ENCODE peak calls at places on chromosomes 7 and 10, in nine cellular contexts. One of them, this sample, is unnamed.

GRCh38 chr7:65216469-65216868 is 157.2 kb upstream of the ZNF92 start:
- DNase-seq in cardiac muscle cell: peak; percentile 41
- DNase-seq in testis: peak; percentile 63
- DNase-seq in tibial artery: no peak
- DNase-seq in GM12865: peak; percentile 76
- DNase-seq in mesothelial cell of epicardium: peak; percentile 76
- DNase-seq in lower lobe of right lung: peak; percentile 64
- DNase-seq in left lung: peak; percentile 54
- DNase-seq in glutamatergic neuron: peak; percentile 60
- DNase-seq in this sample: peak; percentile 38

GRCh38 chr7:136528329-136528728 is 340.1 kb upstream of the CHRM2 start:
- DNase-seq in cardiac muscle cell: peak; percentile 38
- DNase-seq in testis: no peak
- DNase-seq in tibial artery: no peak
- DNase-seq in GM12865: no peak
- DNase-seq in mesothelial cell of epicardium: no peak
- DNase-seq in lower lobe of right lung: no peak
- DNase-seq in left lung: no peak
- DNase-seq in glutamatergic neuron: no peak
- DNase-seq in this sample: no peak

GRCh38 chr7:128123291-128124037 is 92.2 kb upstream of the LRRC4 start:
- DNase-seq in cardiac muscle cell: no peak
- DNase-seq in testis: no peak
- DNase-seq in tibial artery: peak; percentile 27
- DNase-seq in GM12865: no peak
- DNase-seq in mesothelial cell of epicardium: no peak
- DNase-seq in lower lobe of right lung: no peak
- DNase-seq in left lung: no peak
- DNase-seq in glutamatergic neuron: no peak
- DNase-seq in this sample: no peak

GRCh38 chr10:76435154-76435553 is 1003.7 kb downstream of the LRMDA start:
- DNase-seq in cardiac muscle cell: no peak
- DNase-seq in testis: no peak
- DNase-seq in tibial artery: no peak
- DNase-seq in GM12865: no peak
- DNase-seq in mesothelial cell of epicardium: no peak
- DNase-seq in lower lobe of right lung: no peak
- DNase-seq in left lung: no peak
- DNase-seq in glutamatergic neuron: no peak
- DNase-seq in this sample: no peak

GRCh38 chr10:117483056-117483590 is 59.4 kb upstream of the EMX2 start:
- DNase-seq in cardiac muscle cell: no peak
- DNase-seq in testis: no peak
- DNase-seq in tibial artery: no peak
- DNase-seq in GM12865: no peak
- DNase-seq in mesothelial cell of epicardium: no peak
- DNase-seq in lower lobe of right lung: no peak
- DNase-seq in left lung: no peak
- DNase-seq in glutamatergic neuron: no peak
- DNase-seq in this sample: no peak

GRCh38 chr10:29239569-29240472 is 49.0 kb upstream of the LYZL1 start:
- DNase-seq in cardiac muscle cell: peak; percentile 50
- DNase-seq in testis: peak; percentile 41
- DNase-seq in tibial artery: no peak
- DNase-seq in GM12865: peak; percentile 48
- DNase-seq in mesothelial cell of epicardium: no peak
- DNase-seq in lower lobe of right lung: no peak
- DNase-seq in left lung: no peak
- DNase-seq in glutamatergic neuron: peak; percentile 48
- DNase-seq in this sample: no peak

GRCh38 chr7:119984247-119984646 is 288.7 kb upstream of the KCND2 start:
- DNase-seq in cardiac muscle cell: no peak
- DNase-seq in testis: no peak
- DNase-seq in tibial artery: no peak
- DNase-seq in GM12865: no peak
- DNase-seq in mesothelial cell of epicardium: no peak
- DNase-seq in lower lobe of right lung: no peak
- DNase-seq in left lung: no peak
- DNase-seq in glutamatergic neuron: no peak
- DNase-seq in this sample: no peak

GRCh38 chr10:93288679-93289634 is 193.2 kb downstream of the MYOF start:
- DNase-seq in cardiac muscle cell: peak; percentile 89
- DNase-seq in testis: peak; percentile 84
- DNase-seq in tibial artery: peak; percentile 74
- DNase-seq in GM12865: peak; percentile 61
- DNase-seq in mesothelial cell of epicardium: peak; percentile 85
- DNase-seq in lower lobe of right lung: peak; percentile 71
- DNase-seq in left lung: peak; percentile 72
- DNase-seq in glutamatergic neuron: peak; percentile 74
- DNase-seq in this sample: peak; percentile 24

GRCh38 chr7:157041004-157041403 is 30.5 kb upstream of the MNX1 start:
- DNase-seq in cardiac muscle cell: no peak
- DNase-seq in testis: no peak
- DNase-seq in tibial artery: no peak
- DNase-seq in GM12865: no peak
- DNase-seq in mesothelial cell of epicardium: no peak
- DNase-seq in lower lobe of right lung: no peak
- DNase-seq in left lung: no peak
- DNase-seq in glutamatergic neuron: peak; percentile 68
- DNase-seq in this sample: no peak

GRCh38 chr7:126378642-126379041 is 874.1 kb downstream of the GRM8 start:
- DNase-seq in cardiac muscle cell: no peak
- DNase-seq in testis: no peak
- DNase-seq in tibial artery: no peak
- DNase-seq in GM12865: peak; percentile 42
- DNase-seq in mesothelial cell of epicardium: no peak
- DNase-seq in lower lobe of right lung: no peak
- DNase-seq in left lung: no peak
- DNase-seq in glutamatergic neuron: no peak
- DNase-seq in this sample: no peak

GRCh38 chr7:12729112-12729511 is 41.7 kb downstream of the ARL4A start:
- DNase-seq in cardiac muscle cell: peak; percentile 80
- DNase-seq in testis: peak; percentile 80
- DNase-seq in tibial artery: peak; percentile 78
- DNase-seq in GM12865: no peak
- DNase-seq in mesothelial cell of epicardium: peak; percentile 49
- DNase-seq in lower lobe of right lung: peak; percentile 67
- DNase-seq in left lung: peak; percentile 60
- DNase-seq in glutamatergic neuron: peak; percentile 66
- DNase-seq in this sample: no peak

GRCh38 chr7:139494835-139495568 is 11.5 kb upstream of the KLRG2 start:
- DNase-seq in cardiac muscle cell: no peak
- DNase-seq in testis: no peak
- DNase-seq in tibial artery: no peak
- DNase-seq in GM12865: peak; percentile 83
- DNase-seq in mesothelial cell of epicardium: no peak
- DNase-seq in lower lobe of right lung: no peak
- DNase-seq in left lung: no peak
- DNase-seq in glutamatergic neuron: no peak
- DNase-seq in this sample: no peak

GRCh38 chr7:138981332-138982203 is at the start of gene KIAA1549:
- DNase-seq in cardiac muscle cell: peak; percentile 76
- DNase-seq in testis: peak; percentile 53
- DNase-seq in tibial artery: no peak
- DNase-seq in GM12865: peak; percentile 83
- DNase-seq in mesothelial cell of epicardium: peak; percentile 78
- DNase-seq in lower lobe of right lung: peak; percentile 78
- DNase-seq in left lung: peak; percentile 61
- DNase-seq in glutamatergic neuron: peak; percentile 82
- DNase-seq in this sample: peak; percentile 44

GRCh38 chr7:24793982-24794648 is 36.9 kb upstream of the GSDME start:
- DNase-seq in cardiac muscle cell: no peak
- DNase-seq in testis: no peak
- DNase-seq in tibial artery: no peak
- DNase-seq in GM12865: no peak
- DNase-seq in mesothelial cell of epicardium: no peak
- DNase-seq in lower lobe of right lung: no peak
- DNase-seq in left lung: no peak
- DNase-seq in glutamatergic neuron: no peak
- DNase-seq in this sample: no peak

GRCh38 chr7:24800073-24800472 is 42.8 kb upstream of the GSDME start:
- DNase-seq in cardiac muscle cell: no peak
- DNase-seq in testis: no peak
- DNase-seq in tibial artery: no peak
- DNase-seq in GM12865: no peak
- DNase-seq in mesothelial cell of epicardium: no peak
- DNase-seq in lower lobe of right lung: no peak
- DNase-seq in left lung: no peak
- DNase-seq in glutamatergic neuron: no peak
- DNase-seq in this sample: no peak

GRCh38 chr7:24795407-24795767 is 38.1 kb upstream of the GSDME start:
- DNase-seq in cardiac muscle cell: no peak
- DNase-seq in testis: no peak
- DNase-seq in tibial artery: no peak
- DNase-seq in GM12865: no peak
- DNase-seq in mesothelial cell of epicardium: no peak
- DNase-seq in lower lobe of right lung: no peak
- DNase-seq in left lung: no peak
- DNase-seq in glutamatergic neuron: no peak
- DNase-seq in this sample: no peak

GRCh38 chr7:24800667-24801066 is 43.4 kb upstream of the GSDME start:
- DNase-seq in cardiac muscle cell: no peak
- DNase-seq in testis: no peak
- DNase-seq in tibial artery: no peak
- DNase-seq in GM12865: no peak
- DNase-seq in mesothelial cell of epicardium: no peak
- DNase-seq in lower lobe of right lung: no peak
- DNase-seq in left lung: no peak
- DNase-seq in glutamatergic neuron: no peak
- DNase-seq in this sample: no peak

GRCh38 chr7:24797270-24797669 is 40.0 kb upstream of the GSDME start:
- DNase-seq in cardiac muscle cell: no peak
- DNase-seq in testis: no peak
- DNase-seq in tibial artery: no peak
- DNase-seq in GM12865: no peak
- DNase-seq in mesothelial cell of epicardium: no peak
- DNase-seq in lower lobe of right lung: no peak
- DNase-seq in left lung: no peak
- DNase-seq in glutamatergic neuron: no peak
- DNase-seq in this sample: no peak
- TF ChIP-seq CTCF in cardiac muscle cell: no peak
- TF ChIP-seq CTCF in testis: no peak
- TF ChIP-seq CTCF in tibial artery: no peak
- TF ChIP-seq CTCF in GM12865: no peak
- TF ChIP-seq CTCF in mesothelial cell of epicardium: no peak
- TF ChIP-seq CTCF in lower lobe of right lung: no peak
- TF ChIP-seq CTCF in left lung: no peak
- TF ChIP-seq CTCF in glutamatergic neuron: no peak
- TF ChIP-seq CTCF in this sample: no peak

DNA sequence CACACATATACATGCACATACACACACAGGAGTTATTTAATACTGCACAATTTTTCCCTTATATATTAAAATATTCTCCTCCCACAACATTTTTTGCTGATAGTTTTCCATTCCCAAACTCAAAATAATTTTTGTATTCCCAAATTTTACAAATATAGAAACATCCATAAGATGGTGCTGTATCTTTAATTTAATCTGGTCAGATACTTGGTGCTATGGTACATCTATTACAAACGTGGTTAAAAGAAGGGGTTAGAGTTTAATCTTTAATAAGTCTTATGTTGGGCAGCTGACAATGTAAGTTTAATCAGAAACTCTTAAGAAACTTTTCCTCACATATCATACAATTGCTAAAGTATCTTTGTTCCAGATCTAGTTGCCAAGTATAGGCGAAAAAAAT is 10.2 kb upstream of the CADPS2 start:
- DNase-seq in cardiac muscle cell: no peak
- DNase-seq in testis: no peak
- DNase-seq in tibial artery: no peak
- DNase-seq in GM12865: no peak
- DNase-seq in mesothelial cell of epicardium: no peak
- DNase-seq in lower lobe of right lung: no peak
- DNase-seq in left lung: no peak
- DNase-seq in glutamatergic neuron: no peak
- DNase-seq in this sample: no peak
- TF ChIP-seq CTCF in cardiac muscle cell: no peak
- TF ChIP-seq CTCF in testis: no peak
- TF ChIP-seq CTCF in tibial artery: no peak
- TF ChIP-seq CTCF in GM12865: no peak
- TF ChIP-seq CTCF in mesothelial cell of epicardium: no peak
- TF ChIP-seq CTCF in lower lobe of right lung: no peak
- TF ChIP-seq CTCF in left lung: no peak
- TF ChIP-seq CTCF in glutamatergic neuron: no peak
- TF ChIP-seq CTCF in this sample: no peak

GRCh38 chr7:71237945-71238344 is 106.0 kb downstream of the GALNT17 start:
- DNase-seq in cardiac muscle cell: no peak
- DNase-seq in testis: peak; percentile 84
- DNase-seq in tibial artery: peak; percentile 78
- DNase-seq in GM12865: no peak
- DNase-seq in mesothelial cell of epicardium: no peak
- DNase-seq in lower lobe of right lung: no peak
- DNase-seq in left lung: no peak
- DNase-seq in glutamatergic neuron: no peak
- DNase-seq in this sample: no peak
- TF ChIP-seq CTCF in cardiac muscle cell: no peak
- TF ChIP-seq CTCF in testis: no peak
- TF ChIP-seq CTCF in tibial artery: peak; percentile 56
- TF ChIP-seq CTCF in GM12865: no peak
- TF ChIP-seq CTCF in mesothelial cell of epicardium: no peak
- TF ChIP-seq CTCF in lower lobe of right lung: no peak
- TF ChIP-seq CTCF in left lung: no peak
- TF ChIP-seq CTCF in glutamatergic neuron: no peak
- TF ChIP-seq CTCF in this sample: no peak

DNA sequence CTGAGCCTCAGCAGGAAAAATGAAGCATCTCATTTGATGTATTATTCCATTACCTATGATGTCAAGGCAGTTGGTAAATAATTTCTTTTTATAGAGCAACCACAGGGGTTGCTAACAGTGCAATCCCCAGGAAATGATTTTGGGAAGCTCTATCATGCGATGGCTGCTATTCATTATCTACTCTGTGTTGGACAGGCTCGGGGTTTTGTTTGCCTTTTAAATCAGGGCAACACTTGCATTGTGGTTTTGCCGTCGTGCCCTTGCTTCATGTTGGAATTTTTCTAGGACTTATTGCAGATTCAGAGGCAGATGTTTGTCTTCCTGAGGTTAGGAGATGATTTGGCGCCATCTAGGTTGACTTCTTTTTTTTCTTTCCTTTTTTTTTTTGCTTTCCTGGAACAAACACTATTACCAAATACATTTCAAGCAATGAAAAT is 128.4 kb downstream of the BICC1 start:
- DNase-seq in cardiac muscle cell: peak; percentile 95
- DNase-seq in testis: no peak
- DNase-seq in tibial artery: no peak
- DNase-seq in GM12865: no peak
- DNase-seq in mesothelial cell of epicardium: no peak
- DNase-seq in lower lobe of right lung: no peak
- DNase-seq in left lung: no peak
- DNase-seq in glutamatergic neuron: no peak
- DNase-seq in this sample: no peak
- TF ChIP-seq CTCF in cardiac muscle cell: peak; percentile 42
- TF ChIP-seq CTCF in testis: no peak
- TF ChIP-seq CTCF in tibial artery: no peak
- TF ChIP-seq CTCF in GM12865: no peak
- TF ChIP-seq CTCF in mesothelial cell of epicardium: no peak
- TF ChIP-seq CTCF in lower lobe of right lung: peak; percentile 9
- TF ChIP-seq CTCF in left lung: no peak
- TF ChIP-seq CTCF in glutamatergic neuron: no peak
- TF ChIP-seq CTCF in this sample: no peak

GRCh38 chr10:71319800-71320392 is 837 bp downstream of the SLC29A3 start:
- DNase-seq in cardiac muscle cell: no peak
- DNase-seq in testis: no peak
- DNase-seq in tibial artery: no peak
- DNase-seq in GM12865: no peak
- DNase-seq in mesothelial cell of epicardium: no peak
- DNase-seq in lower lobe of right lung: no peak
- DNase-seq in left lung: no peak
- DNase-seq in glutamatergic neuron: no peak
- DNase-seq in this sample: no peak
- TF ChIP-seq CTCF in cardiac muscle cell: no peak
- TF ChIP-seq CTCF in testis: no peak
- TF ChIP-seq CTCF in tibial artery: no peak
- TF ChIP-seq CTCF in GM12865: no peak
- TF ChIP-seq CTCF in mesothelial cell of epicardium: peak; percentile 15
- TF ChIP-seq CTCF in lower lobe of right lung: no peak
- TF ChIP-seq CTCF in left lung: no peak
- TF ChIP-seq CTCF in glutamatergic neuron: no peak
- TF ChIP-seq CTCF in this sample: no peak